ENCODE peak calls at places on chromosomes 11 and 22, in five cellular contexts. G is HEK293T, F is left colon, I is iPS DF 19.7, N is HuH-7.5. Y is an unnamed sample.

GRCh38 chr11:64146036-64146943 is 19.6 kb downstream of the MACROD1 start:
- DNase-seq in G (peak), F (peak), I (no peak), N (peak), Y (peak)

GRCh38 chr11:225734-226453 is 10.2 kb downstream of the SIRT3 start:
- DNase-seq in G (no peak), F (no peak), I (no peak), N (no peak), Y (no peak)

GRCh38 chr11:133697161-133697560 is 148.2 kb downstream of the SPATA19 start:
- DNase-seq in G (no peak), F (no peak), I (no peak), N (no peak), Y (no peak)

GRCh38 chr22:31926969-31927368 is 17.4 kb upstream of the YWHAH start:
- DNase-seq in G (peak), F (no peak), I (peak), N (no peak), Y (no peak)

GRCh38 chr11:86955674-86956522 is 703 bp upstream of the FZD4 start:
- DNase-seq in G (peak), F (peak), I (no peak), N (peak), Y (peak)

GRCh38 chr11:87020764-87021365 is 16.9 kb upstream of the TMEM135 start:
- DNase-seq in G (no peak), F (no peak), I (no peak), N (no peak), Y (peak)

GRCh38 chr11:2209370-2209801 is 37.8 kb upstream of the TH start:
- DNase-seq in G (no peak), F (peak), I (no peak), N (no peak), Y (no peak)

GRCh38 chr22:35930933-35931332 is 97.7 kb downstream of the RBFOX2 start:
- DNase-seq in G (peak), F (no peak), I (no peak), N (peak), Y (peak)

GRCh38 chr11:36300651-36301050 is 4.6 kb downstream of the PRR5L start:
- DNase-seq in G (no peak), F (peak), I (no peak), N (no peak), Y (peak)

GRCh38 chr11:118742304-118742703 is 48.7 kb downstream of the DDX6 start:
- DNase-seq in G (no peak), F (no peak), I (no peak), N (no peak), Y (no peak)

GRCh38 chr11:33692013-33692504 is 8.6 kb downstream of the C11orf91 start:
- DNase-seq in G (no peak), F (peak), I (no peak), N (peak), Y (peak)

GRCh38 chr22:19756288-19757128 is 4.1 kb upstream of the TBX1 start:
- DNase-seq in G (peak), F (peak), I (no peak), N (peak), Y (no peak)

GRCh38 chr11:12111482-12112149 is 1.2 kb downstream of the MICAL2 start:
- DNase-seq in G (no peak), F (peak), I (no peak), N (no peak), Y (no peak)